ENCODE peak calls at places on chromosome X, in eight cellular contexts. One of them, this sample, is unnamed.

GRCh38 chrX:68433155-68433980 is at the start of gene OPHN1:
- DNase-seq in fibroblast of lung: peak
- DNase-seq in lower lobe of right lung: peak
- DNase-seq in MM.1S: no peak
- DNase-seq in adrenal gland: peak
- DNase-seq in astrocyte: peak
- DNase-seq in A549: peak
- DNase-seq in AG04450: no peak
- DNase-seq in this sample: peak

GRCh38 chrX:78687586-78687985 is 28.5 kb upstream of the RTL3 start:
- DNase-seq in lower lobe of right lung: no peak
- DNase-seq in AG04450: no peak
- DNase-seq in astrocyte: no peak
- DNase-seq in A549: no peak
- DNase-seq in adrenal gland: no peak
- DNase-seq in fibroblast of lung: no peak
- DNase-seq in MM.1S: peak
- DNase-seq in this sample: no peak

GRCh38 chrX:63186137-63186536 is 165.0 kb downstream of the SPIN4 start:
- DNase-seq in AG04450: no peak
- DNase-seq in A549: no peak
- DNase-seq in lower lobe of right lung: no peak
- DNase-seq in fibroblast of lung: no peak
- DNase-seq in MM.1S: no peak
- DNase-seq in adrenal gland: peak
- DNase-seq in astrocyte: no peak
- DNase-seq in this sample: no peak

GRCh38 chrX:107857815-107858214 is 32.1 kb downstream of the MID2 start:
- DNase-seq in AG04450: no peak
- DNase-seq in astrocyte: no peak
- DNase-seq in A549: no peak
- DNase-seq in MM.1S: no peak
- DNase-seq in adrenal gland: no peak
- DNase-seq in lower lobe of right lung: no peak
- DNase-seq in fibroblast of lung: no peak
- DNase-seq in this sample: no peak

GRCh38 chrX:80808854-80809493 is 703 bp downstream of the BRWD3 start:
- DNase-seq in A549: peak
- DNase-seq in adrenal gland: peak
- DNase-seq in MM.1S: peak
- DNase-seq in AG04450: no peak
- DNase-seq in astrocyte: no peak
- DNase-seq in lower lobe of right lung: no peak
- DNase-seq in fibroblast of lung: peak
- DNase-seq in this sample: no peak

GRCh38 chrX:103919336-103919682 is 43.1 kb upstream of the TMSB15B start:
- DNase-seq in lower lobe of right lung: no peak
- DNase-seq in fibroblast of lung: peak
- DNase-seq in MM.1S: peak
- DNase-seq in AG04450: no peak
- DNase-seq in A549: peak
- DNase-seq in adrenal gland: no peak
- DNase-seq in astrocyte: peak
- DNase-seq in this sample: no peak

GRCh38 chrX:155880586-155881157 is 473 bp upstream of the VAMP7 start:
- DNase-seq in A549: no peak
- DNase-seq in MM.1S: no peak
- DNase-seq in lower lobe of right lung: no peak
- DNase-seq in adrenal gland: no peak
- DNase-seq in fibroblast of lung: peak
- DNase-seq in AG04450: no peak
- DNase-seq in astrocyte: no peak
- DNase-seq in this sample: no peak

GRCh38 chrX:79259073-79259689 is 108.0 kb downstream of the ITM2A start:
- DNase-seq in AG04450: no peak
- DNase-seq in lower lobe of right lung: no peak
- DNase-seq in MM.1S: peak
- DNase-seq in astrocyte: no peak
- DNase-seq in fibroblast of lung: no peak
- DNase-seq in A549: no peak
- DNase-seq in adrenal gland: no peak
- DNase-seq in this sample: no peak

GRCh38 chrX:38403834-38404233 is 51.4 kb downstream of the OTC start:
- DNase-seq in fibroblast of lung: no peak
- DNase-seq in AG04450: no peak
- DNase-seq in astrocyte: no peak
- DNase-seq in lower lobe of right lung: no peak
- DNase-seq in MM.1S: no peak
- DNase-seq in A549: no peak
- DNase-seq in adrenal gland: no peak
- DNase-seq in this sample: no peak

GRCh38 chrX:39470588-39471155 is 627.1 kb downstream of the BCOR start:
- DNase-seq in A549: no peak
- DNase-seq in AG04450: no peak
- DNase-seq in fibroblast of lung: peak
- DNase-seq in MM.1S: no peak
- DNase-seq in lower lobe of right lung: no peak
- DNase-seq in astrocyte: peak
- DNase-seq in adrenal gland: no peak
- DNase-seq in this sample: no peak
- H3K27ac ChIP-seq in A549: no peak
- H3K27ac ChIP-seq in AG04450: no peak
- H3K27ac ChIP-seq in fibroblast of lung: no peak
- H3K27ac ChIP-seq in MM.1S: no peak
- H3K27ac ChIP-seq in lower lobe of right lung: no peak
- H3K27ac ChIP-seq in astrocyte: no peak
- H3K27ac ChIP-seq in adrenal gland: no peak
- H3K27ac ChIP-seq in this sample: no peak

DNA sequence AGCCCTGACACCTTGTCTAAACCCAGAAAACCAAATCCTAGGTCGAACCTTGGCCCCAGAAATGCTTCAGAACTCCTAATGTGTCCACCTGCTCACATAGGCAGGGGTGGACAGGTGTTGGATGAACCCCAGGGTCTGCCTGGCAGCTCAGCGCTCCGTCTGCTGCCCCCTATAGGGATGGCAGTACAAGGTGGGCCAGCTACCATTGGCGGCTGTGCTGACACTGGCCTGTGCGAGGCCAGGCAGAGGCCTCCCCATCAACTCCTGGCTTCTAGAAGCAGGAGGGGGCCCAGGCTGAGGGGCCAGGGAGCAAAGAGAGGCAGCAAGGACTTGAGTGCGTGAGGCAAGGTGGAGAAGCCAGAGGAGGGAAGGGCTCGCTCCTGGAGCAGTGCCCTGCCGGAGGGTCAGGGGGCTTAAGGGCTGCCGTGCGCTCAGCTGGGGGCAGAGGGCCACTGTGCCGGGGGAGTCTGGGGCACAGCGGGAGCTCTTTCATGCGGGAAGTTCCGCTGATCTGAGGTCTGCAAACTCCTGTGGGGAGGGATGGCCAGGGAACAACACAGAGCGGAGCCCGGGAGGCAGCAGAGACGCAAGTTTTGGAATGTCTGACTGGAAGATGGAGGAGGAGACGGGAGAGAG is 20.6 kb downstream of the CCNQ start:
- DNase-seq in MM.1S: no peak
- DNase-seq in astrocyte: no peak
- DNase-seq in AG04450: no peak
- DNase-seq in A549: no peak
- DNase-seq in fibroblast of lung: no peak
- DNase-seq in adrenal gland: no peak
- DNase-seq in lower lobe of right lung: no peak
- DNase-seq in this sample: no peak
- TF ChIP-seq CTCF in MM.1S: no peak
- TF ChIP-seq CTCF in astrocyte: no peak
- TF ChIP-seq CTCF in AG04450: no peak
- TF ChIP-seq CTCF in A549: no peak
- TF ChIP-seq CTCF in fibroblast of lung: no peak
- TF ChIP-seq CTCF in adrenal gland: no peak
- TF ChIP-seq CTCF in lower lobe of right lung: no peak
- TF ChIP-seq CTCF in this sample: no peak

GRCh38 chrX:153974003-153974725 is 1.6 kb downstream of the TMEM187 start:
- DNase-seq in MM.1S: no peak
- DNase-seq in astrocyte: no peak
- DNase-seq in lower lobe of right lung: no peak
- DNase-seq in adrenal gland: peak
- DNase-seq in AG04450: no peak
- DNase-seq in fibroblast of lung: no peak
- DNase-seq in A549: no peak
- DNase-seq in this sample: no peak
- H3K4me3 ChIP-seq in MM.1S: no peak
- H3K4me3 ChIP-seq in astrocyte: no peak
- H3K4me3 ChIP-seq in lower lobe of right lung: peak
- H3K4me3 ChIP-seq in adrenal gland: no peak
- H3K4me3 ChIP-seq in AG04450: no peak
- H3K4me3 ChIP-seq in fibroblast of lung: peak
- H3K4me3 ChIP-seq in A549: peak
- H3K4me3 ChIP-seq in this sample: peak

GRCh38 chrX:94057385-94057784 is 383.4 kb downstream of the FAM133A start:
- DNase-seq in MM.1S: peak
- DNase-seq in fibroblast of lung: no peak
- DNase-seq in adrenal gland: no peak
- DNase-seq in lower lobe of right lung: no peak
- DNase-seq in astrocyte: no peak
- DNase-seq in A549: no peak
- DNase-seq in AG04450: no peak
- DNase-seq in this sample: no peak
- H3K27ac ChIP-seq in MM.1S: no peak
- H3K27ac ChIP-seq in fibroblast of lung: no peak
- H3K27ac ChIP-seq in adrenal gland: no peak
- H3K27ac ChIP-seq in lower lobe of right lung: no peak
- H3K27ac ChIP-seq in astrocyte: no peak
- H3K27ac ChIP-seq in A549: no peak
- H3K27ac ChIP-seq in AG04450: no peak
- H3K27ac ChIP-seq in this sample: no peak

This sample was measured in left ventricle myocardium inferior.